ENCODE peak calls at places on chromosomes 16 and 17, in five cellular contexts. A, F, N, E and H are unnamed samples.

GRCh38 chr17:6574689-6575595 is 18.6 kb upstream of the PITPNM3 start:
- DNase-seq in A (no peak), F (no peak), N (peak; percentile 81), E (peak; percentile 40), H (peak; percentile 35)

GRCh38 chr16:65494609-65495008 is 372.7 kb upstream of the CDH11 start:
- DNase-seq in A (no peak), F (no peak), N (no peak), E (no peak), H (no peak)

GRCh38 chr17:13513039-13513405 is 88.7 kb downstream of the HS3ST3A1 start:
- DNase-seq in A (no peak), F (peak; percentile 48), N (peak; percentile 81), E (no peak), H (no peak)

GRCh38 chr16:715448-716249 is 731 bp downstream of the METRN start:
- DNase-seq in A (no peak), F (peak; percentile 81), N (peak; percentile 70), E (no peak), H (no peak)

GRCh38 chr16:15435216-15435864 is 952 bp downstream of the BMERB1 start:
- DNase-seq in A (no peak), F (peak; percentile 47), N (no peak), E (no peak), H (no peak)

GRCh38 chr17:49904904-49905303 is 57.0 kb upstream of the TAC4 start:
- DNase-seq in A (no peak), F (no peak), N (no peak), E (no peak), H (no peak)

GRCh38 chr17:55691666-55692065 is 31.0 kb downstream of the TMEM100 start:
- DNase-seq in A (no peak), F (no peak), N (no peak), E (no peak), H (no peak)

GRCh38 chr17:66268247-66268927 is 34.0 kb upstream of the PRKCA start:
- DNase-seq in A (no peak), F (no peak), N (no peak), E (no peak), H (no peak)

GRCh38 chr17:8015236-8015956 is 13.0 kb downstream of the GUCY2D start:
- DNase-seq in A (no peak), F (no peak), N (no peak), E (no peak), H (no peak)

DNA sequence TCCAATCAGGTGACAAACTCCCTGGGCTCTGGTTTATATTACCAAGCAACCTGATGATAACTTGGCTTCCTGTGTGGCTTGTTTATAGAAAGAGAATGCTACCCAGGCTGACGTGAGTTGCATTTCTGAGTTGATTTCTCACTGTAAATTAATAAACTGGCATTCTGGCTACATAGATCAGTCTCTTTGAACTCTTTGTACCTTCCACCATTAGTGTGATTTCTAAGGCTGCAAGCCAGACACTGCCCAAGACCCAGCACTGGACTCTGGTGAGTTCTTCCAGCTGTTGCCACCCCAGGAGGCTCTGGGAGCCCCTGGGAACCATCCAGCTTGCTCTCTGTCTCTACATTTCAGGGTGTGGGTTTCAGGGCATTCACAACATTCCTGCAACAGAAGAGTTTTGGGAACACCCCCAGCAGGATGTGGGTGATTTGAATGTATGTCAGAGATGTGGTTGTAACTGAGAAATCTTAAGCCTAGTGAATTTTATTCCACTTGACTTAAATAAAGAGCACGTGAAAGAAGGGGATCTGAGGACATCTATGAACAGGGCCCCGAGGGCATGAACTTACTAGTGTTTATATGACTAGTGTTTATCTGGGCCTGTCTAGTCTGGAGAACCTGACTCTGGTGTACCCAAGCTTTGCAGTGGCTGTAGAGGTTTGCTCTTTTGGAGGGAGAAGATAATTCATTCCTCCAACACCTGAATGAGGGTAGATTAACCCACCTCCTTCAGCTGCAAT is 30.3 kb upstream of the LRRC37A start:
- DNase-seq in A (peak; percentile 56), F (peak; percentile 28), N (peak; percentile 32), E (no peak), H (no peak)
- TF ChIP-seq GABPA in A (no peak), F (no peak), N (no peak), E (no peak), H (no peak)

GRCh38 chr17:29443041-29443440 is 52.9 kb downstream of the TAOK1 start:
- DNase-seq in A (no peak), F (no peak), N (no peak), E (no peak), H (no peak)

GRCh38 chr17:29445844-29446243 is 55.7 kb downstream of the TAOK1 start:
- DNase-seq in A (no peak), F (no peak), N (no peak), E (no peak), H (no peak)

GRCh38 chr17:29449865-29450671 is 59.9 kb downstream of the TAOK1 start:
- DNase-seq in A (peak; percentile 41), F (no peak), N (no peak), E (no peak), H (no peak)

GRCh38 chr17:29442451-29442850 is 52.3 kb downstream of the TAOK1 start:
- DNase-seq in A (no peak), F (no peak), N (no peak), E (no peak), H (no peak)

DNA sequence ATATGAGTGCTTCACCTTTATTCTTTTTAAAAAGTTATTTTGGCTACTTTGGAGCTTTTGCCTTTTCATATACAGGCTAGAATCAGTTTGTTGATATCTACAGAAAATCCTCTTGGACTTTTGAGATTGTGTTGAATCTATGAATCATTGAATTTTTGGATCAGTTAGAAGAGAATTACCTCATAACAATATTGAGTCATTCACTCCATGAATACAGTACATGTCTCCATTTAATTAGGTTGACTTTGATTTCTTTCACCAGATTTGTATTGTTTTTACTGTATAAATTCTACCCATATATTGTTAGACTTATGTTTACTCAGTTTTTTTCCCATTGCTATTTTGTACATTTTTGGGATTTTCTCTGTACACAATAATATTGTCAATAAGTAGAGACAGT is 54.4 kb downstream of the TAOK1 start:
- DNase-seq in A (no peak), F (no peak), N (no peak), E (no peak), H (no peak)
- TF ChIP-seq REST in A (no peak), F (no peak), N (no peak), E (no peak), H (no peak)

GRCh38 chr17:61352771-61353170 is 46.9 kb upstream of the TBX2 start:
- DNase-seq in A (peak; percentile 47), F (no peak), N (no peak), E (no peak), H (no peak)
- TF ChIP-seq GABPA in A (no peak), F (no peak), N (no peak), E (no peak), H (no peak)

GRCh38 chr16:23863511-23864422 is 28.0 kb downstream of the PRKCB start:
- DNase-seq in A (peak; percentile 14), F (no peak), N (no peak), E (no peak), H (peak; percentile 65)

GRCh38 chr16:23867566-23867965 is 31.8 kb downstream of the PRKCB start:
- DNase-seq in A (no peak), F (no peak), N (no peak), E (no peak), H (no peak)

GRCh38 chr16:23869052-23869451 is 33.3 kb downstream of the PRKCB start:
- DNase-seq in A (no peak), F (no peak), N (no peak), E (no peak), H (peak; percentile 66)

GRCh38 chr16:23866628-23867027 is 30.8 kb downstream of the PRKCB start:
- DNase-seq in A (no peak), F (no peak), N (no peak), E (no peak), H (no peak)

GRCh38 chr16:23865853-23866252 is 30.1 kb downstream of the PRKCB start:
- DNase-seq in A (no peak), F (no peak), N (no peak), E (no peak), H (no peak)
- TF ChIP-seq REST in A (no peak), F (no peak), N (no peak), E (no peak), H (no peak)

DNA sequence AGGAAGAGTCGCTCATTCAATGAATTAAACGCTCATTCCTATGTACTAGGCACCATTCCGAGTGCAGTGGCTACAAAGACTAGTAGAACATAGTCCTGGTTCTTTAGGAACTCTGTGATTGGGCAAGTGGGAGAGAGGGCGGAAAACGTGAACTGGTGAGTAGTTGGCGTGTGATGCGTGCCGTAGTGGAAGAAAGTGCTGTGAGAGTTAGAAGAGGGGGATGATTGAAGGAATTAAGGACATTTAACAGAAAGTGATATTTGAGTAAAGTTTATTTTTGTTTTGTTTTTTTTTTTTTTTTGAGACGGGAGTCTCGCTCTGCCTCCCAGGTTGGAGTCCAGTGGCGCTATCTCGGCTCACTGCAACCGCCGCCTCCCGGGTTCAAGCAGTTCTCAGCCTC is 7.9 kb upstream of the SLFN14 start:
- DNase-seq in A (peak; percentile 29), F (peak; percentile 27), N (peak; percentile 65), E (no peak), H (peak; percentile 57)
- TF ChIP-seq GABPA in A (no peak), F (no peak), N (no peak), E (no peak), H (no peak)

GRCh38 chr17:63445571-63446217 is 412 bp downstream of the CYB561 start:
- DNase-seq in A (no peak), F (peak; percentile 94), N (peak; percentile 80), E (no peak), H (no peak)

GRCh38 chr17:63446218-63446980 is at the start of gene CYB561:
- DNase-seq in A (no peak), F (peak; percentile 97), N (peak; percentile 84), E (no peak), H (peak; percentile 43)

GRCh38 chr17:63448655-63449054 is 2.5 kb upstream of the CYB561 start:
- DNase-seq in A (no peak), F (no peak), N (no peak), E (no peak), H (no peak)

GRCh38 chr17:63447688-63448005 is 1.5 kb upstream of the CYB561 start:
- DNase-seq in A (no peak), F (peak; percentile 50), N (peak; percentile 60), E (no peak), H (no peak)

GRCh38 chr17:63446981-63447687 is 1.0 kb upstream of the CYB561 start:
- DNase-seq in A (no peak), F (peak; percentile 71), N (peak; percentile 77), E (no peak), H (no peak)
- TF ChIP-seq REST in A (no peak), F (no peak), N (peak; percentile 69), E (no peak), H (no peak)

GRCh38 chr16:75732871-75733270 is 6.6 kb upstream of the CPHXL start:
- DNase-seq in A (no peak), F (no peak), N (no peak), E (no peak), H (no peak)

GRCh38 chr16:75733305-75734141 is 7.2 kb upstream of the CPHXL start:
- DNase-seq in A (no peak), F (no peak), N (peak; percentile 6), E (no peak), H (no peak)
- TF ChIP-seq GABPA in A (no peak), F (no peak), N (no peak), E (no peak), H (no peak)

GRCh38 chr16:56988161-56988947 is 1.0 kb upstream of the NLRC5 start:
- DNase-seq in A (no peak), F (no peak), N (no peak), E (no peak), H (peak; percentile 61)
- TF ChIP-seq REST in A (no peak), F (no peak), N (no peak), E (no peak), H (no peak)

GRCh38 chr16:23781176-23781575 is 26.4 kb downstream of the CHP2 start:
- DNase-seq in A (no peak), F (no peak), N (no peak), E (no peak), H (no peak)
- TF ChIP-seq GABPA in A (no peak), F (no peak), N (no peak), E (no peak), H (no peak)